ENCODE peak calls at places on chromosomes 2 and 18, in ten cellular contexts. V is Peyer's patch, I is spleen, G is stomach, J is HCT116, Y is body of pancreas, W is right lobe of liver, U is uterus, S is transverse colon, E is A549. X is an unnamed sample.

GRCh38 chr2:178306351-178307073 is 112.2 kb downstream of the OSBPL6 start:
- DNase-seq in V (no peak), I (no peak), G (no peak), J (peak; percentile 24), Y (peak; percentile 71), W (peak; percentile 43), U (peak; percentile 14), S (peak; percentile 59), E (peak; percentile 10), X (no peak)

GRCh38 chr18:55781481-55781957 is 193.5 kb upstream of the TCF4 start:
- DNase-seq in V (no peak), I (no peak), G (no peak), J (no peak), Y (peak; percentile 25), W (no peak), U (peak; percentile 63), S (peak; percentile 10), E (peak; percentile 7), X (no peak)

GRCh38 chr2:73283545-73284295 is 558 bp downstream of the FBXO41 start:
- DNase-seq in V (peak; percentile 20), I (no peak), G (no peak), J (no peak), Y (no peak), W (no peak), U (no peak), S (no peak), E (no peak), X (no peak)

GRCh38 chr18:48832961-48833700 is 117.6 kb downstream of the SMAD7 start:
- DNase-seq in V (peak; percentile 20), I (peak; percentile 77), G (peak; percentile 45), J (peak; percentile 84), Y (peak; percentile 34), W (no peak), U (peak; percentile 21), S (peak; percentile 74), E (peak; percentile 19), X (peak; percentile 71)

GRCh38 chr2:181683518-181684453 is 3.5 kb upstream of the NEUROD1 start:
- DNase-seq in V (no peak), I (no peak), G (no peak), J (peak; percentile 16), Y (peak; percentile 27), W (no peak), U (no peak), S (no peak), E (peak; percentile 28), X (peak; percentile 79)

GRCh38 chr2:56287508-56287907 is 103.7 kb downstream of the CCDC85A start:
- DNase-seq in V (no peak), I (no peak), G (no peak), J (no peak), Y (no peak), W (no peak), U (no peak), S (no peak), E (no peak), X (no peak)

GRCh38 chr18:78719821-78720220 is 259.8 kb upstream of the SALL3 start:
- DNase-seq in V (no peak), I (peak; percentile 51), G (no peak), J (no peak), Y (no peak), W (no peak), U (no peak), S (no peak), E (no peak), X (no peak)

GRCh38 chr2:171531291-171531690 is 9.0 kb downstream of the CYBRD1 start:
- DNase-seq in V (no peak), I (no peak), G (no peak), J (no peak), Y (peak; percentile 23), W (no peak), U (peak; percentile 58), S (no peak), E (no peak), X (no peak)

GRCh38 chr18:33820517-33821368 is 242.7 kb downstream of the ASXL3 start:
- DNase-seq in V (no peak), I (no peak), G (no peak), J (no peak), Y (peak; percentile 35), W (no peak), U (no peak), S (no peak), E (no peak), X (no peak)

GRCh38 chr2:97751752-97752151 is 38.4 kb downstream of the ZAP70 start:
- DNase-seq in V (no peak), I (peak; percentile 25), G (no peak), J (no peak), Y (no peak), W (no peak), U (no peak), S (no peak), E (no peak), X (no peak)

GRCh38 chr2:175435012-175435411 is 253.5 kb upstream of the ATP5MC3 start:
- DNase-seq in V (no peak), I (no peak), G (no peak), J (no peak), Y (no peak), W (no peak), U (no peak), S (no peak), E (no peak), X (no peak)

GRCh38 chr2:220646424-220646823 is 925.7 kb downstream of the EPHA4 start:
- DNase-seq in V (no peak), I (no peak), G (no peak), J (no peak), Y (no peak), W (no peak), U (no peak), S (no peak), E (no peak), X (no peak)

GRCh38 chr2:167289651-167290410 is 401.6 kb downstream of the XIRP2 start:
- DNase-seq in V (no peak), I (no peak), G (no peak), J (no peak), Y (no peak), W (no peak), U (no peak), S (no peak), E (no peak), X (peak; percentile 9)

GRCh38 chr2:98637401-98638144 is 29.2 kb downstream of the UNC50 start:
- DNase-seq in V (peak; percentile 44), I (no peak), G (no peak), J (no peak), Y (no peak), W (no peak), U (no peak), S (no peak), E (no peak), X (no peak)

GRCh38 chr2:176493909-176494308 is 224.7 kb downstream of the MTX2 start:
- DNase-seq in V (no peak), I (no peak), G (no peak), J (no peak), Y (no peak), W (no peak), U (no peak), S (no peak), E (no peak), X (no peak)

GRCh38 chr2:128232965-128233789 is 85.5 kb downstream of the HS6ST1 start:
- DNase-seq in V (peak; percentile 77), I (peak; percentile 98), G (peak; percentile 91), J (peak; percentile 46), Y (peak; percentile 92), W (peak; percentile 95), U (peak; percentile 76), S (peak; percentile 92), E (peak; percentile 89), X (peak; percentile 95)
- TF ChIP-seq POLR2A in V (peak; percentile 17), I (no peak), G (no peak), J (no peak), Y (no peak), W (peak; percentile 46), U (no peak), S (peak; percentile 54), E (peak; percentile 13), X (no peak)

DNA sequence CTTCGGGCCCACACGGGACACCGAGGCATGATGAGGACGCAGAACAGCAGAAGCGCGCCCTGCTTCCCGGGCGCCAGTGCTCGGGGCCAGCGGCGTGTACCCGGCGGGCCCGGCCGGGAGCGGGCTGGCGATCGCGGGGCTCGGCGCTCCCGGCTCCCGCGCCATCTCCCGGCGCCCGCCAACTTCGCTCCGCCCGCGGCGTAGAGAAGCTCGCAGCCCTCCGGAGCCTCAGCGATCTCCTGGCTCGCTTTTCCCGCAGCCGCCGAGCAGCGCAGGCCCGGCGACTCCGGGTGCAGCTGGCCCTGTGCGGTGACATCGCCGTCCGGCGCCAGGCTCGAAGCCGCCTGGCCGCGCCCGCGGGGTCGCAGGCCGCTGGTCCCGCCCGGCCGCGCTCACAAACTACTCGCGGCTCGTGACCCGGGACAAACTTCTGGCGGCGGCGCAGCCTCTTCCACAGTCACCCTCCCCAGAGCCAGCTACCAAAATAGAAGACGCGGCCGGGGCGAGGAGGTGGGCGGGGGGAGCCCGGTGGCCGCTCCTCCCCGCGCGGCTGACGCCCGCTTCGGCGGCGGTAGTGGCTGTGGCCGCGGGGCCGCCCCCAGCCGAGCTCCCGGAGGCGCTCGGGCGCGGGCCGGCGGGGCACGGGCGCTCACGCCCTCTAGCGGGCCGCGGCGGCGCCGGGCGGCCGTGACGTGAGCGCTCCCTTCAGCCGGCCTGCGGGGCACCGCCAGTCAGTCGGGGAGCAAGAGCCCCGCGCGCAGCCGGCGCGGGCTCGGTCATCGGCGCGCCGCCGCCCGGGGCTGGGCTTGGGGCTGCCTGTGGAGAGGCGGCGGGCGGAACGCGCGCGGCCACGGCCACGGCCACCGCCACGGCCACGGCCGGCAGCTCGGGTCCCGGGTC is at the start of gene PTPRM:
- DNase-seq in V (peak; percentile 22), I (peak; percentile 90), G (peak; percentile 82), J (peak; percentile 1), Y (peak; percentile 88), W (peak; percentile 88), U (peak; percentile 88), S (peak; percentile 72), E (peak; percentile 52), X (peak; percentile 65)
- TF ChIP-seq POLR2A in V (peak; percentile 53), I (no peak), G (no peak), J (no peak), Y (peak; percentile 85), W (peak; percentile 92), U (peak; percentile 93), S (no peak), E (peak; percentile 20), X (peak; percentile 63)

DNA sequence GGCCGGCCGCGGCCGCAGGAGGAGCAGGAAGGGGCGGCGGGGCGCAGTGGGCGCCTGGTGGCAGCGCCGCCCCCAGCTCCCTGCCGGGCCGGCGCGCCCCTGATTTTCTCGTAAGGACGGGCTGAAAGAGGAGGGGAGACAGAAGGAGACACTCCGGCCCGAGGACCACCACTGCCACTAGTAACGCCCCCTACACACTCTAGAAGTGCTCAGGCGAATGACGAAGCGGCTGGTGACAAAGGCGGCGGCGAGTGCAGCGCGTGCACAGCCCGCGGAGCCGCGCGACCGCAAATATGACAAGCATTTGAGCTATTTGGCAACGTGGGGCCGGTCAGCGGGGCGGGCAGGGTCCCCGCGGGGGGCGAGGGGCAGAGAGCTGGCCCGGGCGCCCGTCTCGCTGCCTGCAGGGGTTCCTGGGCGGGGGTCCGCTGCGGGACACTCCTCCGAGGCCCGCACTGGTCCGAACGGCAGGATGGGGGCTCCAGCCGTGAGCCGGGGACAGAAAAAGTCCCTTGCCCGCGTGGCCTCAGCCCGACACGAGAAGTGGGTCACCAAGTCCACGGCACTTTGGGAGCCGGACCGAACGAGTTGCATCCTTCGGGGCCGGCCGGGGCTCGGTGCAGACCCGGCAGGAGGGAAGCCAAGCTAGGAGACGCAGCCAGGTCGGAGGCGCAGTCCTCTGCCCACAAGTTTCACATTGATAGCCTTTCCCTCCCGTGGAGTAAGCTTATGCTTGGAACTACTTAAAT is 524 bp upstream of the SERTAD2 start:
- DNase-seq in V (peak; percentile 43), I (peak; percentile 95), G (peak; percentile 82), J (peak; percentile 64), Y (peak; percentile 79), W (peak; percentile 79), U (peak; percentile 74), S (peak; percentile 78), E (peak; percentile 62), X (peak; percentile 76)
- TF ChIP-seq POLR2A in V (peak; percentile 69), I (peak; percentile 56), G (no peak), J (peak; percentile 59), Y (peak; percentile 91), W (peak; percentile 97), U (peak; percentile 95), S (peak; percentile 77), E (peak; percentile 74), X (peak; percentile 54)

GRCh38 chr2:47767880-47768609 is 14.9 kb upstream of the MSH6 start:
- DNase-seq in V (peak; percentile 63), I (peak; percentile 95), G (peak; percentile 77), J (peak; percentile 43), Y (peak; percentile 75), W (peak; percentile 72), U (peak; percentile 71), S (peak; percentile 70), E (peak; percentile 55), X (peak; percentile 52)
- TF ChIP-seq POLR2A in V (no peak), I (no peak), G (no peak), J (no peak), Y (no peak), W (no peak), U (no peak), S (no peak), E (no peak), X (no peak)